ENCODE peak calls at places on chromosome 14, in ten cellular contexts. I is Panc1, P is GM23338, W is transverse colon, N is endothelial cell of umbilical vein, R is K562, V is HepG2, D is HCT116, J is spleen, Z is GM12878. Y is an unnamed sample.

GRCh38 chr14:72559669-72560068 is 334.2 kb downstream of the DPF3 start:
- DNase-seq in V (no peak), P (no peak), D (no peak), Z (no peak), N (no peak), J (no peak), W (no peak), I (no peak), R (no peak), Y (no peak)

GRCh38 chr14:58965601-58966000 is 222.9 kb upstream of the DAAM1 start:
- DNase-seq in V (no peak), D (no peak), I (no peak), P (no peak), Z (no peak), J (no peak), N (no peak), W (no peak), R (no peak), Y (no peak)

GRCh38 chr14:74863274-74863673 is 12.7 kb downstream of the PROX2 start:
- DNase-seq in Z (no peak), N (no peak), R (no peak), I (no peak), P (no peak), J (peak; percentile 77), W (no peak), D (no peak), V (no peak), Y (no peak)

GRCh38 chr14:68203871-68204270 is 384.3 kb downstream of the RAD51B start:
- DNase-seq in J (no peak), V (no peak), I (no peak), W (no peak), N (peak; percentile 63), R (no peak), D (no peak), P (no peak), Z (no peak), Y (no peak)

GRCh38 chr14:89621009-89621421 is 204.0 kb upstream of the FOXN3 start:
- DNase-seq in I (no peak), N (no peak), V (no peak), W (no peak), D (no peak), J (no peak), R (no peak), Z (no peak), P (no peak), Y (no peak)

GRCh38 chr14:92352158-92352985 is 29.4 kb downstream of the SLC24A4 start:
- DNase-seq in W (no peak), N (no peak), I (no peak), V (peak; percentile 13), J (no peak), P (peak; percentile 69), Z (no peak), D (peak; percentile 40), R (peak; percentile 43), Y (peak; percentile 26)

GRCh38 chr14:84806627-84807026 is 723.3 kb upstream of the FLRT2 start:
- DNase-seq in R (no peak), I (no peak), J (no peak), Z (no peak), D (no peak), N (peak; percentile 47), W (no peak), P (no peak), V (no peak), Y (no peak)

GRCh38 chr14:90514015-90514398 is 117.2 kb downstream of the CALM1 start:
- DNase-seq in D (no peak), R (no peak), V (no peak), I (no peak), P (no peak), Z (no peak), W (peak; percentile 42), J (no peak), N (no peak), Y (no peak)

GRCh38 chr14:73461478-73462077 is 3.2 kb upstream of the NUMB start:
- DNase-seq in D (no peak), J (no peak), P (no peak), N (peak; percentile 34), I (no peak), Z (no peak), W (no peak), R (no peak), V (no peak), Y (no peak)

GRCh38 chr14:64118892-64119291 is 175.3 kb downstream of the ESR2 start:
- DNase-seq in V (no peak), W (no peak), R (no peak), Z (no peak), I (no peak), N (no peak), P (no peak), J (no peak), D (no peak), Y (no peak)

GRCh38 chr14:99252940-99253868 is 18.8 kb downstream of the BCL11B start:
- DNase-seq in W (no peak), R (no peak), I (no peak), V (no peak), J (peak; percentile 63), D (no peak), P (no peak), Z (no peak), N (no peak), Y (no peak)

GRCh38 chr14:32593290-32593942 is 264.3 kb downstream of the AKAP6 start:
- DNase-seq in J (no peak), W (no peak), D (no peak), N (no peak), P (no peak), R (no peak), V (no peak), I (no peak), Z (no peak), Y (no peak)

DNA sequence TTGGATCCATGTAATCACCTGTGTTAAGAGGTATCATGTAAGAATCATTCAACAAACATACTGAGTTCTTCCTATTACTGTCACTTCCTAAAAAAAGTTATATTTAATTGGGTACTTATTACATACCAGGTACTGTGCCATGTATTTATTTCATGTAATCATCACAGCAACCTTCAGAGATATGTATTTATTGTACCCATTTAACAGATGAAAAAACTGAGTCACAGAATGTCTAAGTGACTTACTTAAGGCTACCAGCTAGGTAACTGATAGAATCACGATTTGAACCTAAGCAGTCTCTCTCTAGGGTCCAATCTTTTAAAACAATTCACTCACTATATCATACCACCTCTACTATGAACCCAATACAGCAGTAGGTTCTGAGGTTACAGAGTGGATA is 2.0 kb downstream of the PSME2 start:
- DNase-seq in I (no peak), V (no peak), W (no peak), P (no peak), J (no peak), D (no peak), Z (no peak), N (no peak), R (no peak), Y (no peak)
- H3K36me3 ChIP-seq in I (peaks cover 3% of the 10 kb centered on the region), V (peaks cover 14% of the 10 kb centered on the region), W (no peaks in the 10 kb centered on the region), P (peaks cover 15% of the 10 kb centered on the region), J (peaks cover 36% of the 10 kb centered on the region), D (peaks cover 8% of the 10 kb centered on the region), Z (peaks cover 2% of the 10 kb centered on the region), N (peaks cover 7% of the 10 kb centered on the region), R (peaks cover 36% of the 10 kb centered on the region), Y (peaks cover 8% of the 10 kb centered on the region)

GRCh38 chr14:65555358-65555757 is 142.8 kb downstream of the FUT8 start:
- DNase-seq in Z (no peak), V (no peak), J (no peak), P (peak; percentile 67), I (no peak), N (no peak), W (no peak), D (no peak), R (no peak), Y (no peak)
- TF ChIP-seq POLR2AphosphoS5 in Z (no peak), V (no peak), J (no peak), P (no peak), I (no peak), N (no peak), W (no peak), D (no peak), R (no peak), Y (no peak)

GRCh38 chr14:76350671-76351070 is 25.3 kb upstream of the ESRRB start:
- DNase-seq in Z (no peak), W (no peak), P (no peak), I (no peak), V (no peak), R (no peak), J (peak; percentile 27), N (no peak), D (no peak), Y (no peak)

GRCh38 chr14:76349993-76350392 is 25.9 kb upstream of the ESRRB start:
- DNase-seq in J (no peak), I (no peak), R (no peak), Z (no peak), V (no peak), D (no peak), N (no peak), W (no peak), P (no peak), Y (no peak)

GRCh38 chr14:76354310-76354709 is 21.6 kb upstream of the ESRRB start:
- DNase-seq in Z (no peak), R (no peak), P (no peak), D (no peak), W (no peak), N (no peak), I (no peak), J (no peak), V (no peak), Y (no peak)

GRCh38 chr14:76352639-76353281 is 23.2 kb upstream of the ESRRB start:
- DNase-seq in Z (peak; percentile 4), W (peak; percentile 20), R (peak; percentile 14), I (no peak), J (peak; percentile 81), V (peak; percentile 43), N (peak; percentile 37), D (no peak), P (peak; percentile 93), Y (no peak)

DNA sequence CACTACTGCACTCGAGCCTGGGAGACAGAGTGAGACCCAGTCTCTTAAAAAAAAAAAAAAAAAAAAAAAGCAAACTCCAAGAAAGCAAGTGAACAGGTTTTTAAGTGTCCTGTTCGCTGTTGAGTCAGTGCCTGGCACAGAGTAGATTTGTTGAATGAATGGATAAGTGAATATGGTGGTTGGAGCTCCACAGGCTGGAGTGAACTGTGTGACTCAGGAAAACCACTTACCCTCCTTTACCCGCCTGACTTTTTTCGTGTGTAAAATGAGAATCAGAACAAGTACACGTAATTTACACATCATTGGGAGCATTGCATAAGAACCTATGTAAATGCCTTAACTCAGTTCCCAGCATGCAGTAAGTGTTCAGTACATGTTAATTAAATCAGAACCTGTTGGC is 24.0 kb upstream of the ESRRB start:
- DNase-seq in I (no peak), N (no peak), D (no peak), Z (no peak), R (no peak), V (no peak), P (no peak), W (no peak), J (no peak), Y (no peak)
- H3K36me3 ChIP-seq in I (no peaks in the 10 kb centered on the region), N (no peaks in the 10 kb centered on the region), D (no peaks in the 10 kb centered on the region), Z (no peaks in the 10 kb centered on the region), R (no peaks in the 10 kb centered on the region), V (no peaks in the 10 kb centered on the region), P (no peaks in the 10 kb centered on the region), W (no peaks in the 10 kb centered on the region), J (no peaks in the 10 kb centered on the region), Y (no peaks in the 10 kb centered on the region)

GRCh38 chr14:95008445-95009217 is 148.7 kb downstream of the DICER1 start:
- DNase-seq in W (no peak), P (no peak), V (no peak), J (no peak), I (no peak), R (no peak), N (no peak), D (no peak), Z (no peak), Y (no peak)
- TF ChIP-seq POLR2AphosphoS5 in W (peak; percentile 68), P (no peak), V (no peak), J (no peak), I (no peak), R (no peak), N (no peak), D (no peak), Z (no peak), Y (no peak)

GRCh38 chr14:23071244-23071974 is 14.1 kb upstream of the CDH24 start:
- DNase-seq in R (peak; percentile 80), P (peak; percentile 95), V (peak; percentile 94), I (no peak), W (peak; percentile 85), J (peak; percentile 92), Z (peak; percentile 45), D (no peak), N (peak; percentile 93), Y (no peak)
- H3K36me3 ChIP-seq in R (peaks cover 76% of the 10 kb centered on the region), P (peaks cover 42% of the 10 kb centered on the region), V (peaks cover 42% of the 10 kb centered on the region), I (peaks cover 22% of the 10 kb centered on the region), W (no peaks in the 10 kb centered on the region), J (peaks cover 72% of the 10 kb centered on the region), Z (peaks cover 18% of the 10 kb centered on the region), D (peaks cover 37% of the 10 kb centered on the region), N (peaks cover 31% of the 10 kb centered on the region), Y (peaks cover 76% of the 10 kb centered on the region)